ENCODE peak calls at places on chromosomes 5 and 9, in nine cellular contexts. J is activated naive CD4-positive, alpha-beta T cell treated with anti-CD3 and anti-CD28 coated beads, Interleukin-2, amount 10 ng/mL, durations not matched to agents 7 days and 5 days; K is GM03348; S is SW480; B is psoas muscle; G is IMR-90; Q is CD8-positive, alpha-beta memory T cell; N is M059J; U is iris pigment epithelial cell. I is an unnamed sample.
A peak's percentile ranks its signal among the peaks of the same experiment; 100 is the strongest.

GRCh38 chr9:120941046-120941770 is 14.6 kb upstream of the TRAF1 start:
- DNase-seq in N (peak; percentile 37), U (no peak), J (no peak), S (no peak), K (peak; percentile 73), Q (no peak), B (no peak), G (peak; percentile 60), I (no peak)

GRCh38 chr5:78706381-78706780 is 57.8 kb upstream of the LHFPL2 start:
- DNase-seq in J (no peak), N (no peak), G (no peak), K (no peak), Q (no peak), U (peak; percentile 79), B (no peak), S (no peak), I (no peak)

GRCh38 chr5:177362102-177362868 is 4.6 kb downstream of the RGS14 start:
- DNase-seq in J (no peak), N (no peak), G (no peak), U (no peak), Q (no peak), K (no peak), S (peak; percentile 24), B (no peak), I (no peak)

GRCh38 chr9:33690156-33690908 is 105.0 kb upstream of the PRSS3 start:
- DNase-seq in B (no peak), G (no peak), Q (no peak), S (no peak), J (no peak), N (no peak), K (no peak), U (no peak), I (no peak)

GRCh38 chr5:68271124-68271523 is 55.6 kb downstream of the PIK3R1 start:
- DNase-seq in K (no peak), S (no peak), U (no peak), B (no peak), G (no peak), Q (no peak), N (no peak), J (no peak), I (no peak)

GRCh38 chr5:147234825-147235635 is at the start of gene STK32A:
- DNase-seq in U (peak; percentile 3), K (peak; percentile 48), B (peak; percentile 43), Q (no peak), G (no peak), S (peak; percentile 45), N (peak; percentile 61), J (no peak), I (no peak)

GRCh38 chr9:128587453-128587852 is 35.1 kb downstream of the SPTAN1 start:
- DNase-seq in Q (peak; percentile 4), G (no peak), J (peak; percentile 85), S (no peak), B (no peak), K (no peak), N (no peak), U (no peak), I (no peak)

GRCh38 chr5:170782438-170782837 is 1.1 kb upstream of the GABRP start:
- DNase-seq in J (no peak), N (no peak), S (no peak), Q (no peak), U (no peak), B (no peak), K (no peak), G (no peak), I (no peak)